ENCODE peak calls at places on chromosomes 11 and 22, in four cellular contexts. Z is mucosa of gallbladder, Q is endothelial cell, V is SW480. M is an unnamed sample.

GRCh38 chr22:35894464-35894878 is 134.2 kb downstream of the RBFOX2 start:
- DNase-seq in Z (no peak), Q (no peak), V (no peak), M (peak; percentile 28)

GRCh38 chr11:114610550-114610949 is 15.0 kb upstream of the NXPE4 start:
- DNase-seq in Z (no peak), Q (no peak), V (no peak), M (no peak)

GRCh38 chr11:57640068-57640800 is 9.5 kb downstream of the YPEL4 start:
- DNase-seq in Z (no peak), Q (no peak), V (no peak), M (no peak)

GRCh38 chr22:49633010-49633324 is 194.7 kb downstream of the BRD1 start:
- DNase-seq in Z (no peak), Q (no peak), V (no peak), M (no peak)

GRCh38 chr11:74570266-74571061 is 21.9 kb upstream of the POLD3 start:
- DNase-seq in Z (peak; percentile 64), Q (peak; percentile 52), V (peak; percentile 70), M (peak; percentile 21)

GRCh38 chr22:41862530-41863266 is 29.8 kb downstream of the SREBF2 start:
- DNase-seq in Z (no peak), Q (no peak), V (no peak), M (peak; percentile 57)

GRCh38 chr11:63719987-63720386 is 38.7 kb downstream of the RTN3 start:
- DNase-seq in Z (no peak), Q (no peak), V (no peak), M (no peak)

GRCh38 chr11:46333129-46333947 is 13.9 kb upstream of the DGKZ start:
- DNase-seq in Z (no peak), Q (no peak), V (no peak), M (peak; percentile 56)

M was measured in glutamatergic neuron.